ENCODE peak calls at places on chromosomes 5 and 9, in seven cellular contexts. One of them, this sample, is unnamed.

GRCh38 chr9:120855827-120856636 is 13.3 kb upstream of the PSMD5 start:
- DNase-seq in AG04450: no peak
- DNase-seq in NB4: no peak
- DNase-seq in fibroblast of mammary gland: no peak
- DNase-seq in CD4-positive, alpha-beta T cell: no peak
- DNase-seq in neural crest cell: no peak
- DNase-seq in left ventricle myocardium inferior: no peak
- DNase-seq in this sample: no peak

GRCh38 chr5:160353379-160353778 is 17.0 kb downstream of the C1QTNF2 start:
- DNase-seq in fibroblast of mammary gland: no peak
- DNase-seq in CD4-positive, alpha-beta T cell: no peak
- DNase-seq in NB4: no peak
- DNase-seq in AG04450: no peak
- DNase-seq in left ventricle myocardium inferior: peak
- DNase-seq in neural crest cell: no peak
- DNase-seq in this sample: no peak

GRCh38 chr5:160262665-160263064 is 33.4 kb downstream of the FABP6 start:
- DNase-seq in neural crest cell: no peak
- DNase-seq in fibroblast of mammary gland: no peak
- DNase-seq in left ventricle myocardium inferior: no peak
- DNase-seq in AG04450: no peak
- DNase-seq in CD4-positive, alpha-beta T cell: no peak
- DNase-seq in NB4: peak
- DNase-seq in this sample: no peak

GRCh38 chr5:173829826-173830225 is 58.3 kb upstream of the CPEB4 start:
- DNase-seq in CD4-positive, alpha-beta T cell: no peak
- DNase-seq in fibroblast of mammary gland: peak
- DNase-seq in neural crest cell: no peak
- DNase-seq in left ventricle myocardium inferior: no peak
- DNase-seq in NB4: peak
- DNase-seq in AG04450: no peak
- DNase-seq in this sample: peak

GRCh38 chr5:132492386-132492785 is 1.8 kb upstream of the IRF1 start:
- DNase-seq in NB4: no peak
- DNase-seq in AG04450: no peak
- DNase-seq in fibroblast of mammary gland: no peak
- DNase-seq in neural crest cell: no peak
- DNase-seq in CD4-positive, alpha-beta T cell: no peak
- DNase-seq in left ventricle myocardium inferior: no peak
- DNase-seq in this sample: no peak

GRCh38 chr9:112421771-112422222 is 41.9 kb downstream of the HSDL2 start:
- DNase-seq in NB4: peak
- DNase-seq in fibroblast of mammary gland: peak
- DNase-seq in neural crest cell: no peak
- DNase-seq in left ventricle myocardium inferior: no peak
- DNase-seq in CD4-positive, alpha-beta T cell: no peak
- DNase-seq in AG04450: no peak
- DNase-seq in this sample: no peak

GRCh38 chr9:126327750-126328120 is 1.1 kb downstream of the MVB12B start:
- DNase-seq in NB4: peak
- DNase-seq in CD4-positive, alpha-beta T cell: no peak
- DNase-seq in neural crest cell: no peak
- DNase-seq in left ventricle myocardium inferior: no peak
- DNase-seq in AG04450: no peak
- DNase-seq in fibroblast of mammary gland: no peak
- DNase-seq in this sample: no peak

GRCh38 chr5:143536364-143536763 is 132.9 kb upstream of the NR3C1 start:
- DNase-seq in AG04450: peak
- DNase-seq in fibroblast of mammary gland: peak
- DNase-seq in CD4-positive, alpha-beta T cell: no peak
- DNase-seq in NB4: no peak
- DNase-seq in neural crest cell: no peak
- DNase-seq in left ventricle myocardium inferior: no peak
- DNase-seq in this sample: peak

GRCh38 chr5:139848508-139849100 is 53.0 kb downstream of the PSD2 start:
- DNase-seq in NB4: no peak
- DNase-seq in CD4-positive, alpha-beta T cell: peak
- DNase-seq in AG04450: no peak
- DNase-seq in left ventricle myocardium inferior: no peak
- DNase-seq in neural crest cell: peak
- DNase-seq in fibroblast of mammary gland: no peak
- DNase-seq in this sample: no peak

GRCh38 chr9:125646222-125647100 is 60.5 kb downstream of the MAPKAP1 start:
- DNase-seq in CD4-positive, alpha-beta T cell: no peak
- DNase-seq in left ventricle myocardium inferior: no peak
- DNase-seq in NB4: no peak
- DNase-seq in neural crest cell: no peak
- DNase-seq in AG04450: no peak
- DNase-seq in fibroblast of mammary gland: no peak
- DNase-seq in this sample: no peak

GRCh38 chr5:160325716-160326115 is 13.4 kb upstream of the CCNJL start:
- DNase-seq in neural crest cell: no peak
- DNase-seq in left ventricle myocardium inferior: no peak
- DNase-seq in NB4: no peak
- DNase-seq in fibroblast of mammary gland: no peak
- DNase-seq in AG04450: no peak
- DNase-seq in CD4-positive, alpha-beta T cell: no peak
- DNase-seq in this sample: no peak

GRCh38 chr5:36090033-36090432 is 23.4 kb upstream of the UGT3A2 start:
- DNase-seq in AG04450: no peak
- DNase-seq in CD4-positive, alpha-beta T cell: no peak
- DNase-seq in NB4: peak
- DNase-seq in neural crest cell: no peak
- DNase-seq in fibroblast of mammary gland: peak
- DNase-seq in left ventricle myocardium inferior: no peak
- DNase-seq in this sample: no peak

GRCh38 chr5:125237026-125237425 is 490.6 kb upstream of the ZNF608 start:
- DNase-seq in fibroblast of mammary gland: peak
- DNase-seq in neural crest cell: no peak
- DNase-seq in left ventricle myocardium inferior: no peak
- DNase-seq in AG04450: no peak
- DNase-seq in NB4: no peak
- DNase-seq in CD4-positive, alpha-beta T cell: no peak
- DNase-seq in this sample: no peak

GRCh38 chr5:140261403-140262171 is 41.3 kb downstream of the PFDN1 start:
- DNase-seq in CD4-positive, alpha-beta T cell: no peak
- DNase-seq in neural crest cell: no peak
- DNase-seq in NB4: peak
- DNase-seq in fibroblast of mammary gland: peak
- DNase-seq in left ventricle myocardium inferior: peak
- DNase-seq in AG04450: peak
- DNase-seq in this sample: peak

DNA sequence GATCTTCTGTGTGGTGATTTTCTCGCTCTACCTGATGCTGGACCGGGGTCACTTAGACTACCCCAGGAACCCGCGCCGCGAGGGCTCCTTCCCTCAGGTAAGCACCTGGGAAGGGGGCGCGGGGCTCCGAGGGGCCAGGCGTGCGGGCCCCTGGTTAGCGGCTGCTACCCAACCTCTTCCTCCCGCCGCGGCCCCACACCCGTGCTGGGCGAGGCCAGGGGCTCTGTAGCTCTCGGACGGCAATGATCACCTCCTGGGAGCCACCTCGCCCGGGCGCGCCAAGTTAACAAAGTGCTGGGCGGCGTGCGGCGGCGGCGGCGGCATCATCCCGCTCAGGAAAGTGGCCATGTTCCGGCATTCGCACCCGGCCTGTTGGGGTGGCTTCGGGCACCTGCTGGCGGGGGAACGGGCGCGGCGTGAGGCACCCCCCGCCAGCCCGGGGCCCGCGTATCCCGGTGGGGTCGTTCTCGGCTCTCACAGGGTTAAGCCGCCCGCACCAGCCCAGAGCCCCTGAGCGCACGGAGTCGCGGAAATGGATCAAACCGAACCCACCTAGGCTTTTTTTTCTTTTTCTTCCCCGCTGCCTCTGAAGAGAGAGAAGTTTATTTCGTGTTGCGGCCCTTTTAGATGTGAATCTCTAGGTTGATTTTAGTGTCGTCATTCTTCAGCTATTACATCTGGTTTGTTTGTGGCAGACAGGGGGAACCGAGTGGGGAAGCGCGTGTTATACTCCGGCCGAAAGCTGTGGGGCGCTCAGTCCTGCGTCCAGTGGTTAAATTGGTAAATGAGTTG is 925 bp downstream of the MAN2A1 start:
- DNase-seq in NB4: peak
- DNase-seq in AG04450: peak
- DNase-seq in fibroblast of mammary gland: peak
- DNase-seq in CD4-positive, alpha-beta T cell: peak
- DNase-seq in left ventricle myocardium inferior: peak
- DNase-seq in neural crest cell: peak
- DNase-seq in this sample: peak
- TF ChIP-seq CTCF in NB4: peak
- TF ChIP-seq CTCF in AG04450: peak
- TF ChIP-seq CTCF in fibroblast of mammary gland: peak
- TF ChIP-seq CTCF in CD4-positive, alpha-beta T cell: no peak
- TF ChIP-seq CTCF in left ventricle myocardium inferior: peak
- TF ChIP-seq CTCF in neural crest cell: peak
- TF ChIP-seq CTCF in this sample: peak

GRCh38 chr9:36437790-36438189 is 37.7 kb upstream of the RNF38 start:
- DNase-seq in neural crest cell: no peak
- DNase-seq in NB4: peak
- DNase-seq in AG04450: no peak
- DNase-seq in fibroblast of mammary gland: peak
- DNase-seq in CD4-positive, alpha-beta T cell: no peak
- DNase-seq in left ventricle myocardium inferior: no peak
- DNase-seq in this sample: no peak

GRCh38 chr9:36433386-36433785 is 33.3 kb upstream of the RNF38 start:
- DNase-seq in neural crest cell: no peak
- DNase-seq in left ventricle myocardium inferior: no peak
- DNase-seq in fibroblast of mammary gland: no peak
- DNase-seq in NB4: no peak
- DNase-seq in AG04450: no peak
- DNase-seq in CD4-positive, alpha-beta T cell: no peak
- DNase-seq in this sample: no peak

GRCh38 chr9:36441966-36442365 is 41.9 kb upstream of the RNF38 start:
- DNase-seq in AG04450: no peak
- DNase-seq in left ventricle myocardium inferior: no peak
- DNase-seq in fibroblast of mammary gland: no peak
- DNase-seq in neural crest cell: no peak
- DNase-seq in CD4-positive, alpha-beta T cell: no peak
- DNase-seq in NB4: no peak
- DNase-seq in this sample: no peak

GRCh38 chr9:36438536-36438935 is 38.5 kb upstream of the RNF38 start:
- DNase-seq in fibroblast of mammary gland: no peak
- DNase-seq in left ventricle myocardium inferior: no peak
- DNase-seq in NB4: no peak
- DNase-seq in AG04450: no peak
- DNase-seq in neural crest cell: no peak
- DNase-seq in CD4-positive, alpha-beta T cell: no peak
- DNase-seq in this sample: no peak

DNA sequence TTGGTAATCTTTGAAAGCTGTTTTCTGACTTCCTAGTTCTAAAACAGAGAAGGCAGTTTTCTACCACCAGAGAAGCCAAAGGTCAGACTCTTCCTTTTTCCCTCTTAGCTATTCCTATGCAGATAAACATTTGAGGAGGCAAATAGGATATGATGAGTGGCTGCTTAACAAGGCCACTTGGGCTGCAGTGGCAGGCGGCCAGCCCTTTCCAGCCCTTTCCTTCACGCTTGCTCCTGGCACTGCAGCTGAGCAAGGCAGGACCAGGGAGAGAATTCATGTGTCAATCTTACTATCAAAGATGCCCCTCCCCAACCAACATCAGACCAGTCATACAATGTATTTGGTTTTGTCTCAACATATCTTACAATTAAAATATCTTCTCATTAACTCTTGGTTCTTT is 36.8 kb upstream of the RNF38 start:
- DNase-seq in fibroblast of mammary gland: peak
- DNase-seq in CD4-positive, alpha-beta T cell: no peak
- DNase-seq in NB4: no peak
- DNase-seq in left ventricle myocardium inferior: peak
- DNase-seq in neural crest cell: no peak
- DNase-seq in AG04450: no peak
- DNase-seq in this sample: no peak
- TF ChIP-seq CTCF in fibroblast of mammary gland: no peak
- TF ChIP-seq CTCF in CD4-positive, alpha-beta T cell: no peak
- TF ChIP-seq CTCF in NB4: no peak
- TF ChIP-seq CTCF in left ventricle myocardium inferior: no peak
- TF ChIP-seq CTCF in neural crest cell: no peak
- TF ChIP-seq CTCF in AG04450: no peak
- TF ChIP-seq CTCF in this sample: no peak

GRCh38 chr5:149759986-149760699 is 30.0 kb downstream of the PPARGC1B start:
- DNase-seq in fibroblast of mammary gland: no peak
- DNase-seq in AG04450: no peak
- DNase-seq in neural crest cell: no peak
- DNase-seq in left ventricle myocardium inferior: peak
- DNase-seq in NB4: no peak
- DNase-seq in CD4-positive, alpha-beta T cell: no peak
- DNase-seq in this sample: no peak
- TF ChIP-seq CTCF in fibroblast of mammary gland: peak
- TF ChIP-seq CTCF in AG04450: peak
- TF ChIP-seq CTCF in neural crest cell: no peak
- TF ChIP-seq CTCF in left ventricle myocardium inferior: peak
- TF ChIP-seq CTCF in NB4: no peak
- TF ChIP-seq CTCF in CD4-positive, alpha-beta T cell: no peak
- TF ChIP-seq CTCF in this sample: no peak

GRCh38 chr5:138752341-138752950 is 779 bp upstream of the CTNNA1 start:
- DNase-seq in CD4-positive, alpha-beta T cell: no peak
- DNase-seq in neural crest cell: no peak
- DNase-seq in AG04450: no peak
- DNase-seq in fibroblast of mammary gland: no peak
- DNase-seq in left ventricle myocardium inferior: peak
- DNase-seq in NB4: peak
- DNase-seq in this sample: no peak
- TF ChIP-seq CTCF in CD4-positive, alpha-beta T cell: no peak
- TF ChIP-seq CTCF in neural crest cell: no peak
- TF ChIP-seq CTCF in AG04450: no peak
- TF ChIP-seq CTCF in fibroblast of mammary gland: no peak
- TF ChIP-seq CTCF in left ventricle myocardium inferior: peak
- TF ChIP-seq CTCF in NB4: no peak
- TF ChIP-seq CTCF in this sample: peak

DNA sequence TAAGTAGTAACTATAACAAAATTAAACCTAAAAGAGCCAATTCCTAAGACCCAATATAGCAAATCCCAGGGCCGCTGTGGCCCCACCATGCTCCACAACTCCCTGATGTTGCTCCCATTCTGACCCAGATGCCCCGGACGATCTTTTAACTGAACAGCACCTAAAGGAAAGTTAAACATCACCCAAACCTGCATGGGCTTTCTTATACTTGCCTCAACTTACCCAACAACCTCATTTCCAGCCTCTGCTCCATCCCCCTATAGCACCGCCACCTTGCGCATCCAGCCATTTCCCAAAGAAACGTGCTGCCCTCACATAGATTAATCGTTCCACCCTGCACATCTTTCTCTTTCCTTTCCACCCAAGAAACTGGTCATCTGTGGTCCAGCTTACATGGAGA is 54.6 kb downstream of the ZNF354C start:
- DNase-seq in AG04450: no peak
- DNase-seq in neural crest cell: no peak
- DNase-seq in CD4-positive, alpha-beta T cell: no peak
- DNase-seq in left ventricle myocardium inferior: no peak
- DNase-seq in NB4: no peak
- DNase-seq in fibroblast of mammary gland: no peak
- DNase-seq in this sample: no peak
- TF ChIP-seq CTCF in AG04450: no peak
- TF ChIP-seq CTCF in neural crest cell: no peak
- TF ChIP-seq CTCF in CD4-positive, alpha-beta T cell: no peak
- TF ChIP-seq CTCF in left ventricle myocardium inferior: no peak
- TF ChIP-seq CTCF in NB4: no peak
- TF ChIP-seq CTCF in fibroblast of mammary gland: no peak
- TF ChIP-seq CTCF in this sample: no peak

GRCh38 chr9:71634753-71635152 is 133.6 kb downstream of the CEMIP2 start:
- DNase-seq in AG04450: no peak
- DNase-seq in neural crest cell: no peak
- DNase-seq in left ventricle myocardium inferior: no peak
- DNase-seq in fibroblast of mammary gland: no peak
- DNase-seq in NB4: no peak
- DNase-seq in CD4-positive, alpha-beta T cell: no peak
- DNase-seq in this sample: no peak
- TF ChIP-seq CTCF in AG04450: no peak
- TF ChIP-seq CTCF in neural crest cell: no peak
- TF ChIP-seq CTCF in left ventricle myocardium inferior: no peak
- TF ChIP-seq CTCF in fibroblast of mammary gland: no peak
- TF ChIP-seq CTCF in NB4: no peak
- TF ChIP-seq CTCF in CD4-positive, alpha-beta T cell: no peak
- TF ChIP-seq CTCF in this sample: no peak